ENCODE peak calls at places on chromosomes 4 and X, in four cellular contexts. U, Q, L and N are unnamed samples.

GRCh38 chrX:97310373-97310772 is 426.7 kb downstream of the RPA4 start:
- DNase-seq in U (no peak), Q (no peak), L (no peak), N (no peak)

GRCh38 chr4:177125656-177126055 is 184.0 kb upstream of the NEIL3 start:
- DNase-seq in U (no peak), Q (no peak), L (no peak), N (no peak)

GRCh38 chrX:101303790-101304189 is 12.7 kb upstream of the TAF7L start:
- DNase-seq in U (no peak), Q (no peak), L (no peak), N (no peak)

GRCh38 chr4:70903282-70903603 is 1.1 kb downstream of the MOB1B start:
- DNase-seq in U (no peak), Q (peak; percentile 59), L (no peak), N (peak; percentile 89)

GRCh38 chrX:21638311-21638710 is 19.8 kb downstream of the KLHL34 start:
- DNase-seq in U (no peak), Q (no peak), L (no peak), N (no peak)

GRCh38 chr4:159269143-159269542 is 166.3 kb downstream of the RAPGEF2 start:
- DNase-seq in U (no peak), Q (peak; percentile 21), L (no peak), N (no peak)

GRCh38 chr4:87196927-87197326 is 23.5 kb downstream of the KLHL8 start:
- DNase-seq in U (no peak), Q (no peak), L (no peak), N (no peak)

GRCh38 chr4:956531-957230 is 16.7 kb downstream of the DGKQ start:
- DNase-seq in U (no peak), Q (no peak), L (no peak), N (no peak)

GRCh38 chr4:123299212-123299651 is 97.4 kb upstream of the SPRY1 start:
- DNase-seq in U (no peak), Q (no peak), L (no peak), N (no peak)

GRCh38 chrX:56764153-56764974 is 35.3 kb downstream of the NBDY start:
- DNase-seq in U (peak; percentile 99), Q (peak; percentile 79), L (peak; percentile 48), N (peak; percentile 39)

GRCh38 chr4:79334341-79334740 is 8.5 kb upstream of the NAA11 start:
- DNase-seq in U (no peak), Q (no peak), L (no peak), N (no peak)

GRCh38 chr4:22607382-22607781 is 85.4 kb upstream of the GBA3 start:
- DNase-seq in U (no peak), Q (peak; percentile 59), L (peak; percentile 35), N (no peak)

GRCh38 chr4:163249042-163249441 is 82.4 kb upstream of the NAF1 start:
- DNase-seq in U (no peak), Q (no peak), L (no peak), N (no peak)

GRCh38 chrX:17170973-17171372 is 204.0 kb upstream of the NHS start:
- DNase-seq in U (no peak), Q (no peak), L (no peak), N (no peak)

GRCh38 chr4:45971108-45971507 is 152.7 kb downstream of the GABRG1 start:
- DNase-seq in U (no peak), Q (no peak), L (no peak), N (no peak)

GRCh38 chr4:94334962-94335361 is 7.7 kb downstream of the HPGDS start:
- DNase-seq in U (no peak), Q (no peak), L (no peak), N (no peak)

GRCh38 chr4:5036239-5036638 is 15.0 kb upstream of the STK32B start:
- DNase-seq in U (no peak), Q (no peak), L (no peak), N (peak; percentile 69)

GRCh38 chrX:53440631-53441517 is 6.7 kb upstream of the HSD17B10 start:
- DNase-seq in U (no peak), Q (peak; percentile 27), L (peak; percentile 20), N (no peak)

GRCh38 chrX:4263005-4263404 is 549.6 kb upstream of the PRKX start:
- DNase-seq in U (no peak), Q (peak; percentile 16), L (no peak), N (no peak)

GRCh38 chr4:78629991-78630541 is 78.5 kb downstream of the ANXA3 start:
- DNase-seq in U (no peak), Q (no peak), L (no peak), N (peak; percentile 74)

GRCh38 chr4:82099863-82100579 is 273.8 kb downstream of the HNRNPD start:
- DNase-seq in U (no peak), Q (no peak), L (no peak), N (no peak)

GRCh38 chr4:167428172-167428571 is 193.9 kb upstream of the SPOCK3 start:
- DNase-seq in U (no peak), Q (no peak), L (no peak), N (no peak)

GRCh38 chrX:115559672-115560071 is 1.3 kb upstream of the PLS3 start:
- DNase-seq in U (no peak), Q (no peak), L (peak; percentile 70), N (no peak)

GRCh38 chr4:6674500-6675149 is 19.1 kb upstream of the S100P start:
- DNase-seq in U (peak; percentile 45), Q (peak; percentile 62), L (peak; percentile 60), N (peak; percentile 37)

GRCh38 chrX:153669174-153669890 is 4.3 kb downstream of the PNCK start:
- DNase-seq in U (no peak), Q (peak; percentile 83), L (no peak), N (peak; percentile 68)

GRCh38 chrX:122625821-122626220 is 558.3 kb upstream of the GRIA3 start:
- DNase-seq in U (no peak), Q (no peak), L (no peak), N (no peak)

GRCh38 chr4:76024007-76024406 is 710 bp upstream of the CXCL10 start:
- DNase-seq in U (no peak), Q (no peak), L (no peak), N (no peak)

GRCh38 chrX:68574240-68574639 is 73.2 kb upstream of the STARD8 start:
- DNase-seq in U (no peak), Q (no peak), L (no peak), N (no peak)
- TF ChIP-seq ZBTB33 in U (no peak), Q (no peak), L (no peak), N (no peak)

GRCh38 chrX:43860646-43861370 is 21.4 kb downstream of the MAOB start:
- DNase-seq in U (no peak), Q (peak; percentile 20), L (peak; percentile 81), N (no peak)
- TF ChIP-seq TAF1 in U (no peak), Q (no peak), L (no peak), N (no peak)

DNA sequence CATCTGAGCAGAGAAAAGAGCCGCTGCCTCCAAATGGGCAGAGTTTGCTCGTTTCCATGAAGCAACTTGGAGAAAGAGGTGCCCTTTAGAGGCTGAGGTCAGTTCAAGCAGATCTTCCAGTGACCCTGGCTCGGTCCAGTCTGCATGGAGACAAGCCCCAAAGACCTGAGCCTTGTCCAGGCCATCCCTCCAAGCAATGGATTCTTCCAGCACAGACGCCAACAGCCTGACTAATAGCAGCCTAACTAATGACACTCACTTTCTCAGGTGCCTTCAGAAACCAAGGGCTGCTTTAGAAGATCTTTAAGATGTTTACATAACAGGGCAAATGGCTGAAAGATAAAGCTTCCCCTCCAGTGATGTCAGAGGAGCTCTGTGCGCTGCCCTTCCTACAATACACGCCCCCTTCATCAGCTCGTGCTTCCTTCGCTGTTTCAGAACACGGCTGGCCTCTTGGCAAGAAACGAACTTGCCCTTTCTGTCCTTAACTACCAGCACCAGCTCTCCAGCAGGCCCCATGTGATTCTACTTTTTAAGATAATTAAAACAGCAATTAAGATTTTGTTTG is 119.1 kb downstream of the GPR143 start:
- DNase-seq in U (no peak), Q (no peak), L (no peak), N (no peak)
- TF ChIP-seq ZBTB33 in U (no peak), Q (no peak), L (no peak), N (no peak)

GRCh38 chrX:9164086-9164485 is 130.2 kb upstream of the FAM9B start:
- DNase-seq in U (no peak), Q (no peak), L (no peak), N (no peak)

GRCh38 chrX:9166566-9166909 is 132.6 kb upstream of the FAM9B start:
- DNase-seq in U (no peak), Q (no peak), L (no peak), N (no peak)

GRCh38 chrX:9164535-9165425 is 130.9 kb upstream of the FAM9B start:
- DNase-seq in U (no peak), Q (no peak), L (no peak), N (no peak)

GRCh38 chrX:9160698-9161329 is 126.9 kb upstream of the FAM9B start:
- DNase-seq in U (no peak), Q (no peak), L (no peak), N (no peak)

GRCh38 chrX:9163153-9163790 is 129.3 kb upstream of the FAM9B start:
- DNase-seq in U (no peak), Q (no peak), L (no peak), N (no peak)
- TF ChIP-seq TAF1 in U (no peak), Q (no peak), L (no peak), N (no peak)